ENCODE peak calls at places on chromosomes 5 and 9, in four cellular contexts. J, Y, Q and I are unnamed samples.

GRCh38 chr5:142307491-142307890 is 17.3 kb downstream of the SPRY4 start:
- DNase-seq in Q (no peak), J (no peak), Y (no peak), I (no peak)

GRCh38 chr5:116970318-116970717 is 395.7 kb upstream of the SEMA6A start:
- DNase-seq in J (peak; percentile 97), Q (no peak), Y (no peak), I (no peak)

GRCh38 chr5:14676320-14676719 is 11.8 kb downstream of the OTULIN start:
- DNase-seq in Y (peak; percentile 68), Q (peak; percentile 63), J (no peak), I (no peak)

GRCh38 chr5:28390341-28390740 is 1352.0 kb upstream of the CDH9 start:
- DNase-seq in J (no peak), Q (no peak), Y (no peak), I (no peak)

GRCh38 chr5:33188089-33188488 is 252.7 kb upstream of the TARS1 start:
- DNase-seq in Q (no peak), Y (no peak), J (no peak), I (no peak)

GRCh38 chr9:130561056-130561455 is 18.3 kb upstream of the FUBP3 start:
- DNase-seq in Y (no peak), J (no peak), Q (no peak), I (no peak)

GRCh38 chr9:97840521-97840920 is 12.5 kb upstream of the FOXE1 start:
- DNase-seq in Q (no peak), Y (no peak), J (no peak), I (no peak)

GRCh38 chr9:105667867-105668266 is 5.6 kb downstream of the TAL2 start:
- DNase-seq in Y (no peak), Q (no peak), J (no peak), I (no peak)